ENCODE peak calls at places on chromosomes 16 and 17, in nine cellular contexts. X is GM10248; A is amniotic stem cell; W is effector memory CD8-positive, alpha-beta T cell; V is stimulated activated CD4-positive, alpha-beta T cell treated with anti-CD3 and anti-CD28 coated beads, TNF-alpha, amount 100 ng/mL, for 1 hour; Z is mucosa of descending colon; I is adrenal gland; G is progenitor cell of endocrine pancreas; O is activated naive CD4-positive, alpha-beta T cell treated with Interleukin-2 at 50 U/mL for 16 hours. R is an unnamed sample.

GRCh38 chr16:76665571-76666275 is 388.5 kb downstream of the CNTNAP4 start:
- DNase-seq in X (no peak), I (no peak), W (no peak), Z (no peak), G (no peak), O (no peak), V (no peak), A (no peak), R (no peak)

GRCh38 chr17:61002316-61002736 is 324.7 kb downstream of the BCAS3 start:
- DNase-seq in Z (no peak), A (peak), O (no peak), V (no peak), X (peak), G (no peak), W (no peak), I (no peak), R (no peak)

GRCh38 chr16:21611178-21611545 is 11.8 kb downstream of the METTL9 start:
- DNase-seq in V (no peak), O (no peak), G (no peak), A (no peak), I (no peak), X (no peak), Z (no peak), W (no peak), R (no peak)

GRCh38 chr17:43905985-43906852 is 1.1 kb downstream of the MPP2 start:
- DNase-seq in W (peak), I (peak), Z (peak), O (peak), A (peak), V (no peak), X (no peak), G (peak), R (peak)

GRCh38 chr17:49031965-49032928 is 35.1 kb downstream of the IGF2BP1 start:
- DNase-seq in W (peak), X (peak), G (peak), Z (peak), O (peak), I (peak), V (no peak), A (peak), R (peak)

GRCh38 chr17:71757956-71758355 is 362.9 kb upstream of the SOX9 start:
- DNase-seq in V (no peak), G (no peak), W (no peak), A (no peak), I (no peak), O (no peak), X (no peak), Z (no peak), R (no peak)

GRCh38 chr17:64147110-64148016 is 17.4 kb upstream of the ERN1 start:
- DNase-seq in Z (no peak), X (no peak), W (no peak), A (no peak), V (no peak), G (no peak), O (no peak), I (no peak), R (peak)

GRCh38 chr16:46972429-46972970 is 974 bp downstream of the DNAJA2 start:
- DNase-seq in A (no peak), X (peak), Z (no peak), W (peak), G (no peak), I (no peak), O (no peak), V (no peak), R (no peak)

GRCh38 chr17:71224824-71225575 is 895.8 kb upstream of the SOX9 start:
- DNase-seq in W (no peak), V (no peak), I (no peak), G (no peak), Z (peak), O (no peak), X (no peak), A (no peak), R (no peak)

GRCh38 chr17:9252525-9252924 is 231.2 kb downstream of the NTN1 start:
- DNase-seq in G (no peak), V (no peak), I (no peak), X (no peak), W (no peak), Z (no peak), O (peak), A (no peak), R (no peak)

GRCh38 chr16:20880867-20881866 is 19.0 kb downstream of the DCUN1D3 start:
- DNase-seq in G (no peak), V (no peak), W (no peak), X (no peak), O (no peak), Z (no peak), A (no peak), I (no peak), R (no peak)

GRCh38 chr17:30548189-30548588 is 71.0 kb downstream of the GOSR1 start:
- DNase-seq in I (no peak), W (no peak), V (no peak), O (no peak), X (no peak), A (no peak), Z (no peak), G (no peak), R (no peak)

GRCh38 chr17:80888276-80889160 is 103.1 kb upstream of the CHMP6 start:
- DNase-seq in I (no peak), G (no peak), V (no peak), Z (no peak), W (no peak), O (no peak), X (no peak), A (no peak), R (no peak)

GRCh38 chr17:60601443-60602384 is 1.7 kb downstream of the PPM1D start:
- DNase-seq in V (no peak), I (peak), A (peak), O (peak), W (peak), G (peak), Z (peak), X (peak), R (peak)

GRCh38 chr16:945271-946047 is 25.3 kb downstream of the LMF1 start:
- DNase-seq in O (no peak), W (no peak), A (no peak), Z (no peak), G (no peak), V (no peak), X (no peak), I (no peak), R (no peak)

GRCh38 chr17:15398291-15398690 is 56.9 kb upstream of the TEKT3 start:
- DNase-seq in A (no peak), W (no peak), V (no peak), Z (no peak), I (peak), O (no peak), G (no peak), X (no peak), R (no peak)

GRCh38 chr16:48206594-48207242 is 37.4 kb upstream of the LONP2 start:
- DNase-seq in V (no peak), I (no peak), O (no peak), Z (no peak), X (no peak), G (no peak), W (no peak), A (no peak), R (no peak)

GRCh38 chr17:73138541-73139138 is 26.2 kb upstream of the SSTR2 start:
- DNase-seq in Z (no peak), V (no peak), W (no peak), G (no peak), A (no peak), I (no peak), X (no peak), O (no peak), R (no peak)

GRCh38 chr16:58331024-58331707 is 36.3 kb upstream of the PRSS54 start:
- DNase-seq in G (peak), Z (no peak), W (no peak), X (no peak), O (no peak), V (no peak), A (no peak), I (no peak), R (no peak)

GRCh38 chr17:39597372-39598046 is 10.2 kb downstream of the NEUROD2 start:
- DNase-seq in G (no peak), W (no peak), X (no peak), O (no peak), I (no peak), Z (no peak), V (no peak), A (no peak), R (no peak)

GRCh38 chr17:28570716-28571254 is 539 bp downstream of the PIGS start:
- DNase-seq in I (no peak), Z (peak), X (peak), O (peak), W (no peak), V (no peak), G (no peak), A (no peak), R (peak)

GRCh38 chr17:21275047-21275578 is 9.4 kb upstream of the MAP2K3 start:
- DNase-seq in G (no peak), X (no peak), I (no peak), O (no peak), Z (no peak), V (no peak), A (no peak), W (no peak), R (no peak)

GRCh38 chr16:47732806-47733150 is 271.6 kb downstream of the PHKB start:
- DNase-seq in X (no peak), A (peak), V (no peak), O (peak), W (no peak), G (no peak), I (no peak), Z (no peak), R (peak)

GRCh38 chr16:88437367-88437964 is 15.6 kb upstream of the ZFPM1 start:
- DNase-seq in V (no peak), I (peak), W (peak), O (peak), A (no peak), Z (peak), X (peak), G (peak), R (peak)

GRCh38 chr16:64736887-64737286 is 385.0 kb downstream of the CDH11 start:
- DNase-seq in I (no peak), A (no peak), O (no peak), G (no peak), Z (no peak), V (no peak), W (no peak), X (no peak), R (no peak)

GRCh38 chr17:7477392-7478275 is 1.8 kb downstream of the ZBTB4 start:
- DNase-seq in G (peak), Z (peak), X (no peak), A (peak), I (peak), W (peak), V (no peak), O (no peak), R (peak)

GRCh38 chr17:76152580-76152979 is 11.5 kb upstream of the FOXJ1 start:
- DNase-seq in A (no peak), G (no peak), W (no peak), V (no peak), I (no peak), O (no peak), Z (no peak), X (no peak), R (no peak)

GRCh38 chr17:16477255-16477654 is 14.7 kb downstream of the LRRC75A start:
- DNase-seq in W (no peak), I (peak), V (no peak), G (no peak), X (no peak), O (no peak), Z (no peak), A (peak), R (no peak)

GRCh38 chr17:60473788-60474187 is 51.5 kb downstream of the CHCT1 start:
- DNase-seq in G (no peak), X (no peak), Z (no peak), V (no peak), A (no peak), W (no peak), I (no peak), O (no peak), R (no peak)

GRCh38 chr17:77098884-77099545 is 41.8 kb upstream of the SEC14L1 start:
- DNase-seq in V (no peak), G (no peak), Z (peak), X (no peak), A (no peak), W (peak), I (peak), O (no peak), R (no peak)

GRCh38 chr17:32927201-32927723 is 691 bp upstream of the TMEM98 start:
- DNase-seq in A (no peak), Z (peak), V (no peak), X (no peak), G (no peak), W (no peak), I (no peak), O (no peak), R (no peak)

GRCh38 chr17:48012151-48012520 is 25.5 kb downstream of the COPZ2 start:
- DNase-seq in G (no peak), V (no peak), Z (peak), W (peak), A (no peak), X (peak), O (peak), I (peak), R (peak)

GRCh38 chr16:55039511-55039910 is 108.8 kb downstream of the IRX5 start:
- DNase-seq in W (no peak), I (no peak), Z (no peak), G (no peak), V (no peak), X (no peak), O (no peak), A (no peak), R (no peak)

GRCh38 chr17:7438050-7438614 is 1.2 kb upstream of the FGF11 start:
- DNase-seq in Z (peak), I (peak), X (peak), A (no peak), V (no peak), W (no peak), G (no peak), O (peak), R (peak)

GRCh38 chr17:29149431-29150064 is 30.6 kb downstream of the MYO18A start:
- DNase-seq in I (peak), W (no peak), O (no peak), A (no peak), V (no peak), G (no peak), Z (no peak), X (peak), R (peak)

GRCh38 chr17:42361781-42362186 is 26.5 kb downstream of the STAT3 start:
- DNase-seq in X (no peak), Z (peak), O (peak), V (peak), I (no peak), W (peak), G (no peak), A (no peak), R (peak)

GRCh38 chr16:65817066-65817465 is 549.4 kb upstream of the CDH5 start:
- DNase-seq in O (no peak), X (no peak), Z (no peak), G (no peak), W (no peak), I (no peak), V (no peak), A (no peak), R (no peak)

R was measured in activated naive CD8-positive, alpha-beta T cell treated with anti-CD3 and anti-CD28 coated beads for 36 hours.